ENCODE peak calls at places on chromosome 7, in seven cellular contexts. One of them, this sample, is unnamed.

GRCh38 chr7:35250941-35251340 is 3.0 kb downstream of the TBX20 start:
- DNase-seq in cardiac muscle cell: no peak
- DNase-seq in uterus: no peak
- DNase-seq in stomach: no peak
- DNase-seq in left ventricle myocardium inferior: no peak
- DNase-seq in Peyer's patch: no peak
- DNase-seq in psoas muscle: no peak
- DNase-seq in this sample: no peak

GRCh38 chr7:47266131-47266706 is 315.7 kb downstream of the TNS3 start:
- DNase-seq in psoas muscle: peak
- DNase-seq in Peyer's patch: no peak
- DNase-seq in stomach: peak
- DNase-seq in left ventricle myocardium inferior: peak
- DNase-seq in uterus: peak
- DNase-seq in cardiac muscle cell: peak
- DNase-seq in this sample: peak

GRCh38 chr7:113770146-113770738 is 148.6 kb downstream of the PPP1R3A start:
- DNase-seq in uterus: no peak
- DNase-seq in Peyer's patch: no peak
- DNase-seq in psoas muscle: no peak
- DNase-seq in stomach: no peak
- DNase-seq in left ventricle myocardium inferior: no peak
- DNase-seq in cardiac muscle cell: no peak
- DNase-seq in this sample: no peak

GRCh38 chr7:5349437-5350173 is 66.9 kb downstream of the SLC29A4 start:
- DNase-seq in cardiac muscle cell: no peak
- DNase-seq in Peyer's patch: no peak
- DNase-seq in psoas muscle: no peak
- DNase-seq in left ventricle myocardium inferior: no peak
- DNase-seq in stomach: no peak
- DNase-seq in uterus: no peak
- DNase-seq in this sample: no peak

GRCh38 chr7:115910541-115911164 is 119.9 kb downstream of the TFEC start:
- DNase-seq in stomach: no peak
- DNase-seq in left ventricle myocardium inferior: no peak
- DNase-seq in Peyer's patch: no peak
- DNase-seq in cardiac muscle cell: peak
- DNase-seq in uterus: no peak
- DNase-seq in psoas muscle: no peak
- DNase-seq in this sample: peak

GRCh38 chr7:95684037-95684436 is 87.7 kb upstream of the PDK4 start:
- DNase-seq in cardiac muscle cell: peak
- DNase-seq in left ventricle myocardium inferior: no peak
- DNase-seq in uterus: no peak
- DNase-seq in stomach: no peak
- DNase-seq in psoas muscle: no peak
- DNase-seq in Peyer's patch: no peak
- DNase-seq in this sample: peak

GRCh38 chr7:74037609-74038008 is 9.6 kb downstream of the ELN start:
- DNase-seq in left ventricle myocardium inferior: peak
- DNase-seq in psoas muscle: no peak
- DNase-seq in Peyer's patch: no peak
- DNase-seq in uterus: peak
- DNase-seq in stomach: no peak
- DNase-seq in cardiac muscle cell: no peak
- DNase-seq in this sample: no peak

GRCh38 chr7:132206594-132206993 is 369.7 kb downstream of the PLXNA4 start:
- DNase-seq in left ventricle myocardium inferior: no peak
- DNase-seq in psoas muscle: no peak
- DNase-seq in uterus: no peak
- DNase-seq in Peyer's patch: no peak
- DNase-seq in cardiac muscle cell: no peak
- DNase-seq in stomach: no peak
- DNase-seq in this sample: no peak

GRCh38 chr7:2241580-2242540 is at the start of the genes MRM2 and NUDT1:
- DNase-seq in stomach: peak
- DNase-seq in left ventricle myocardium inferior: peak
- DNase-seq in cardiac muscle cell: peak
- DNase-seq in psoas muscle: peak
- DNase-seq in Peyer's patch: peak
- DNase-seq in uterus: peak
- DNase-seq in this sample: no peak

GRCh38 chr7:149448961-149449360 is 11.9 kb downstream of the ZNF777 start:
- DNase-seq in uterus: no peak
- DNase-seq in Peyer's patch: no peak
- DNase-seq in stomach: no peak
- DNase-seq in psoas muscle: no peak
- DNase-seq in left ventricle myocardium inferior: no peak
- DNase-seq in cardiac muscle cell: no peak
- DNase-seq in this sample: no peak

GRCh38 chr7:142357953-142358520 is 100.2 kb upstream of the PRSS58 start:
- DNase-seq in stomach: no peak
- DNase-seq in psoas muscle: no peak
- DNase-seq in uterus: no peak
- DNase-seq in cardiac muscle cell: peak
- DNase-seq in Peyer's patch: no peak
- DNase-seq in left ventricle myocardium inferior: no peak
- DNase-seq in this sample: peak

GRCh38 chr7:117129538-117129955 is 176.2 kb downstream of the ST7 start:
- DNase-seq in left ventricle myocardium inferior: no peak
- DNase-seq in uterus: no peak
- DNase-seq in stomach: no peak
- DNase-seq in cardiac muscle cell: peak
- DNase-seq in psoas muscle: no peak
- DNase-seq in Peyer's patch: no peak
- DNase-seq in this sample: no peak

GRCh38 chr7:116356333-116356965 is 143.1 kb upstream of the CAV2 start:
- DNase-seq in Peyer's patch: no peak
- DNase-seq in left ventricle myocardium inferior: no peak
- DNase-seq in cardiac muscle cell: no peak
- DNase-seq in stomach: peak
- DNase-seq in psoas muscle: no peak
- DNase-seq in uterus: no peak
- DNase-seq in this sample: no peak

GRCh38 chr7:129066290-129067131 is 11.6 kb upstream of the TNPO3 start:
- DNase-seq in uterus: no peak
- DNase-seq in cardiac muscle cell: peak
- DNase-seq in psoas muscle: no peak
- DNase-seq in Peyer's patch: no peak
- DNase-seq in left ventricle myocardium inferior: no peak
- DNase-seq in stomach: no peak
- DNase-seq in this sample: no peak

DNA sequence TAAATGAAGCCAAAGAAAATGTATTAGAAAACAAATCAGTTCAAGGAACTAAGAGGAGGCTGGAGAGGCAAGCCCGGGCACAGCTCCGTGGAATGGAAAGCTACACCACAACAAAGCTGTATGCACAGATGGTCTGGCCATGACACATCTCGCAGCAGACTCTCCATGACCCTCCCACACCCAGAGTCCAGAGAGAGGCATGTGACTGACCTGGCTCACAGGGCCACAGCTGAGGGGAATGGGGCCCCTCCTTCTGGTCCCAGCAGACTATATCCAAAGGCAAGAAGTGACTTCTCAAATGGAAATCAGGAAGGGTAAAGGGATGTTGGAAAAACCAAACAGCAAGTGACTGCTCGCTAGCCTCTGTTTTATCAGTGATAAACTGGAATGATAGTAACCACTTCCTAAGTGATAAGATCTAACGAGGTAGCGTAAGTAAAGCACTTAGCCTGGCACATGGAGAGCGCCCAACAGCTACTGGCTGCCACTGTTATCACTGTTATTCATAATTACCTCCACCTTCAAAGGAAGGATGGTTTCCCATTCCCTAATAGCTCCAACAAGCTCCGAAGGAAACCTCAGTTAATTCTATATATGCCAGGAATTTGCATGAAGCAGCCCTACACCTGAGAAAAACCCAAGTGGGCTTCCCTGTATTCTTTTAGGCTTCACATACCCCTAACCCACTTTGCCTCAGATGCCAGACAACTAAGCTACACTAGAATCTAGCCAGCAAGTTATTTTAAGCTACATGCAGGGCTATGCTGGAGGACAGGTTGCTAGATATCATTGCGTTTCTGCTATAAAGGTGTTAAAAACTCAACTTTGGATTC is 8.4 kb downstream of the OSBPL3 start:
- DNase-seq in cardiac muscle cell: peak
- DNase-seq in left ventricle myocardium inferior: no peak
- DNase-seq in stomach: no peak
- DNase-seq in uterus: no peak
- DNase-seq in Peyer's patch: no peak
- DNase-seq in psoas muscle: peak
- DNase-seq in this sample: no peak
- H3K27ac ChIP-seq in cardiac muscle cell: no peak
- H3K27ac ChIP-seq in left ventricle myocardium inferior: no peak
- H3K27ac ChIP-seq in stomach: no peak
- H3K27ac ChIP-seq in uterus: no peak
- H3K27ac ChIP-seq in Peyer's patch: no peak
- H3K27ac ChIP-seq in psoas muscle: peak
- H3K27ac ChIP-seq in this sample: no peak

DNA sequence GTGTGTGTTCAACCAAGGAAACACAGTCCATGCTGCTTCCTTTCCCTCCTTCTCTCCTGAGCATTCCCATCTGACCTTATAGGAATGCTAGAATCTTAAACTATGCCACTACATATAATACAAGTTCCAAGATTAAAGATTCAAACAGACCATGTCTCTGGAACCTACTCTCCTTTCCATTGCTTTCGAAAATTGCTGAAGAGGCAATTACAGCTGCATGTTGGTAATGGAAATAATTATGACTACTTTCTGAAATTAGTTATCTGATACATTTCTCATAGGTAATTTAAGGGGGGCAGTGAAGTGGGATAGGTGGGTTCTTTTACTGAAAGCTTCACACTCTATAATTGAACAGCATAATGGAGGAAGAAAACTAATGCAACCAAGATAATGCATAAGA is 285.9 kb upstream of the YAE1 start:
- DNase-seq in stomach: no peak
- DNase-seq in uterus: no peak
- DNase-seq in left ventricle myocardium inferior: no peak
- DNase-seq in Peyer's patch: no peak
- DNase-seq in cardiac muscle cell: no peak
- DNase-seq in psoas muscle: no peak
- DNase-seq in this sample: no peak
- TF ChIP-seq CTCF in stomach: no peak
- TF ChIP-seq CTCF in uterus: no peak
- TF ChIP-seq CTCF in left ventricle myocardium inferior: no peak
- TF ChIP-seq CTCF in Peyer's patch: no peak
- TF ChIP-seq CTCF in cardiac muscle cell: no peak
- TF ChIP-seq CTCF in psoas muscle: no peak
- TF ChIP-seq CTCF in this sample: no peak

DNA sequence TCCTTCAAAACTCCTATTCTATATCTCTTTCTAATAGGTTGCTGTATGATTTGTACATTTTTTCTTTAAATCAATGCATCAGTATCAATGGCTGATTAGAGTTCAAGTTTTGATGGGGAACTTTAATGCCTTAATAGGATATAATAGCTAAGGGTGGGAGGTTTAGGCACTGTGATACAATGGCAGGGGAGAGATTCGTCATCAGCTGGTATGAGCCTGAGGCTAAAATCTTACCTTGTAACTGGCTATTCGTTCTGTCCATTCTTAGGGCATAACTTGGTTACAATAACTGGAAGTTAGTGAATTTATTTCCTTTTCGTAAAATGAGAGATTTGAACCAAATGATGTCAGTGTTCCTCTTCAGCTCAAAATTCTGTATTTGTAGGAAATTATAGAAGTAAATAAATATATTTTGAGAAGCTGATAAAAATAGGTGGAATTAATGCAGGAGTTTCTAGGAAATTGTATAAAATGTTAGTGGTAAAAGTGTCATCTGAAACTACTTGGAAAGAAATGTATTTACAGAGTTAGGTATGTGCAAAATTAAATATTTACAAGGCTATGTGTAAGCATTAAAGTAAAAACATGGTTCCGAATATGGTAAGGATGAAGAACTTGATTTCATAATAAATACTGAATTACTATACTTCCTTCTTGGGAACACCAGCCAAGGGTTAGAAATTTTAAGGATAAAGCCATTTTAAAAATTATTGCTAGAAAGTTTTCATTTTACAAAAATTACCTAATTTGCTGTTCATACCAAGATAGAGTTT is 27.5 kb upstream of the NAMPT start:
- DNase-seq in left ventricle myocardium inferior: no peak
- DNase-seq in uterus: no peak
- DNase-seq in Peyer's patch: no peak
- DNase-seq in stomach: no peak
- DNase-seq in psoas muscle: no peak
- DNase-seq in cardiac muscle cell: no peak
- DNase-seq in this sample: no peak
- H3K27ac ChIP-seq in left ventricle myocardium inferior: no peak
- H3K27ac ChIP-seq in uterus: no peak
- H3K27ac ChIP-seq in Peyer's patch: no peak
- H3K27ac ChIP-seq in stomach: no peak
- H3K27ac ChIP-seq in psoas muscle: no peak
- H3K27ac ChIP-seq in cardiac muscle cell: no peak
- H3K27ac ChIP-seq in this sample: no peak

GRCh38 chr7:69211739-69212138 is 386.5 kb upstream of the AUTS2 start:
- DNase-seq in psoas muscle: no peak
- DNase-seq in Peyer's patch: no peak
- DNase-seq in uterus: no peak
- DNase-seq in stomach: no peak
- DNase-seq in cardiac muscle cell: no peak
- DNase-seq in left ventricle myocardium inferior: no peak
- DNase-seq in this sample: no peak
- TF ChIP-seq CTCF in psoas muscle: no peak
- TF ChIP-seq CTCF in Peyer's patch: no peak
- TF ChIP-seq CTCF in uterus: no peak
- TF ChIP-seq CTCF in stomach: no peak
- TF ChIP-seq CTCF in cardiac muscle cell: no peak
- TF ChIP-seq CTCF in left ventricle myocardium inferior: peak
- TF ChIP-seq CTCF in this sample: peak